ENCODE peak calls at places on chromosomes 1 and 21, in eight cellular contexts. M, N, H, J, O, B, A and P are unnamed samples. For H3K36me3, the result is how much of the 10 kb centered on the place peaks cover.

GRCh38 chr1:3004285-3005205 is 16.7 kb upstream of the ACTRT2 start:
- DNase-seq in M (no peak), N (no peak), J (no peak), B (no peak), H (no peak), O (no peak), A (no peak), P (peak)

GRCh38 chr1:183884512-183884911 is 79.6 kb downstream of the RGL1 start:
- DNase-seq in J (no peak), M (no peak), O (no peak), B (no peak), H (no peak), A (no peak), N (no peak), P (no peak)

GRCh38 chr1:178168535-178168934 is 74.6 kb downstream of the RASAL2 start:
- DNase-seq in M (no peak), O (peak), B (peak), H (no peak), N (no peak), A (no peak), J (peak), P (no peak)

GRCh38 chr1:208433086-208433485 is 188.9 kb upstream of the PLXNA2 start:
- DNase-seq in H (peak), O (no peak), A (no peak), N (no peak), M (no peak), B (no peak), J (peak), P (no peak)

GRCh38 chr1:24636661-24637357 is 6.3 kb upstream of the SRRM1 start:
- DNase-seq in A (no peak), B (no peak), O (no peak), M (no peak), H (no peak), N (no peak), J (no peak), P (no peak)

GRCh38 chr1:4025752-4026151 is 125.7 kb upstream of the C1orf174 start:
- DNase-seq in J (no peak), H (no peak), N (no peak), M (no peak), A (no peak), B (no peak), O (no peak), P (no peak)

GRCh38 chr1:199742547-199742946 is 285.0 kb upstream of the NR5A2 start:
- DNase-seq in M (no peak), N (no peak), H (no peak), J (peak), A (no peak), B (peak), O (peak), P (no peak)

GRCh38 chr1:67458663-67459062 is 28.5 kb upstream of the SERBP1 start:
- DNase-seq in J (no peak), N (no peak), A (no peak), H (peak), M (peak), B (no peak), O (no peak), P (no peak)

GRCh38 chr1:150072959-150073358 is 5.4 kb downstream of the VPS45 start:
- DNase-seq in H (no peak), J (no peak), M (peak), A (no peak), B (no peak), O (peak), N (no peak), P (no peak)

GRCh38 chr1:3488432-3488831 is 34.0 kb downstream of the ARHGEF16 start:
- DNase-seq in H (no peak), N (no peak), O (no peak), B (no peak), M (no peak), A (no peak), J (no peak), P (no peak)

GRCh38 chr1:30083800-30084464 is 639.5 kb downstream of the MATN1 start:
- DNase-seq in B (peak), O (peak), J (peak), A (no peak), M (no peak), H (no peak), N (no peak), P (no peak)

GRCh38 chr1:37947364-37947763 is 511 bp upstream of the INPP5B start:
- DNase-seq in A (no peak), N (no peak), J (no peak), M (no peak), B (no peak), O (no peak), H (no peak), P (no peak)
- H3K27ac ChIP-seq in A (peak), N (peak), J (no peak), M (no peak), B (peak), O (no peak), H (no peak), P (peak)

DNA sequence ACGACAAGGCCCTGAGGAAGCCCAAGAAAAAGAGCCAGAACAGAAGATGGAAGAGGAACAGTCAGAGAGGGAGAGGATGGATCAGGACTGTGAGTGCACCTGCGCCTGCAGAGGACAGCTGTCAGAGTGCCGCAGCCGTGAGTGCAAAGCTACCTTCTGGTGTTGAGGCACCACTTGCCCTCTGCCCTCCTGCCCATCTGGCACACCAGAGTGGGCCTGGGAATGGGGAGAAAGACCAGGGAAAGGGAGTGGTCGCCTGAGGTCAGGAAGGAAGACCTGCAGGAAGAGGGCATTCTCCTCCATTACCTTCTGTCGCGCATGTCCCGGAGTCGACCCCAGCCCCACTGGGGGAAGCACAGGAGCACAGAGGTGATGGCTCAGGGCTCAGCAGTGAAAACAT is 26.2 kb downstream of the VASH2 start:
- DNase-seq in J (no peak), O (no peak), H (no peak), B (no peak), N (peak), A (no peak), M (no peak), P (no peak)
- H3K36me3 ChIP-seq in J (under half), O (under half), H (under half), B (under half), N (under half), A (under half), M (half or more), P (under half)

DNA sequence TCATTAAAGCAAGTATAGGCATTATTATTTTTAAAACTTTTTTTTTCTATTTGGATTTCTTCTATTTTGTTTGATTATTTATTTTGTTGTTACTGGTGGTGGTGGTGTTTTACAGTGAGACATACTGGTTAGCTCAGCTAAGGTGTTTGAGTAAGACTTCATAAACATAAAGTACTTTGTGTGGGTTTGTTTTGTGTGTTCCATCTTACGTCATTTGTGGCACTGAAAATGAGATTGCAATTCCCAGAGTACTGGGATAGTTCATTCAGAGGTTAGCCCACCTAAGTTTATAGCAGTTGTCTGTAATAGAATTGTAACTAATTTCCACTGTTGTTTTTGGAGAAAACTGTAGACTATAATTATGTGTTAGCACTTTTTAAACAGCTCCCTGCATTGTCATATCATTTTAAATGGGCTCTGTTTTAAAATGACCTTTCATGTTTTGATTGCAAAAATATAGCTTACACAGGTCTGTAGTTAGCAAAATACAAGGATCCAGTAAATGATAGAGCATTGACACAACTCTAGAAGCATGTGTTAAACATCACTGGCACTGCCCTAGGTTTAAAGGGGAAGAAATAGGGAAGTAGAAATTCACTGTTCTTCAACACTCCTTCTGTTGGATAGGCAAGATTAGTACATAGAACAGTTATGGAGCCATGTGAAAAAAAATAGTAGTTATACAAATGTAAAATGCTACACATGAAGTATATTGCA is 171.7 kb downstream of the NFIA start:
- DNase-seq in B (no peak), O (no peak), A (no peak), N (no peak), J (peak), H (no peak), M (no peak), P (no peak)
- H3K27ac ChIP-seq in B (peak), O (no peak), A (peak), N (peak), J (peak), H (no peak), M (no peak), P (peak)

GRCh38 chr21:44947111-44947929 is 7.5 kb downstream of the SLX9 start:
- DNase-seq in N (no peak), M (no peak), O (no peak), H (no peak), A (no peak), J (no peak), B (no peak), P (no peak)
- H3K36me3 ChIP-seq in N (half or more), M (under half), O (under half), H (under half), A (under half), J (under half), B (under half), P (under half)

GRCh38 chr1:187236676-187237075 is 407.9 kb downstream of the PLA2G4A start:
- DNase-seq in N (no peak), M (no peak), O (no peak), H (no peak), A (no peak), B (no peak), J (no peak), P (no peak)
- H3K27ac ChIP-seq in N (no peak), M (no peak), O (no peak), H (no peak), A (no peak), B (no peak), J (no peak), P (no peak)

GRCh38 chr1:19239876-19240275 is 11.4 kb downstream of the EMC1 start:
- DNase-seq in M (no peak), N (no peak), B (no peak), O (no peak), J (no peak), A (no peak), H (no peak), P (no peak)
- H3K36me3 ChIP-seq in M (half or more), N (half or more), B (under half), O (half or more), J (under half), A (half or more), H (under half), P (half or more)

DNA sequence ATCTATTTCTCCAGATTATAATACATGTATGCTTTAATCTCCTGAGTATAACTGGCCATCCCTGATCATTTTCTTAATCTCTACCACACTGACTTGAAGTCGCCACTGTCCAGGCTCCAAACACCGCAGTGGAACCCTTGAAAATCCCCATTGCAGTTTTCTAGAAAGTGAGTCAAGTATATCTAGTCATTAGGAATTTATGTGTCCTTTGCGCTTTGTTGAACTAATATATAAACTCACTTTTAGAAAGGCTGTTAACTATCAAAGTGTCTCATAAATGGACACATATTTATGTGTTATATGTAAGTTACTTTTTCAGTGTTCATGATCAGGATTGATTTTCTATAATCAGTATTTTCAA is 211.5 kb downstream of the PATJ start:
- DNase-seq in O (no peak), B (no peak), A (no peak), H (no peak), N (no peak), J (no peak), M (no peak), P (no peak)
- H3K27ac ChIP-seq in O (no peak), B (no peak), A (no peak), H (no peak), N (no peak), J (no peak), M (no peak), P (peak)